ENCODE peak calls at places on chromosome 2, in nine cellular contexts. Y is cardiac muscle cell; I is CD8-positive, alpha-beta memory T cell; N is coronary artery; X is brain microvascular endothelial cell; W is hepatocyte; Q is RWPE1; Z is right cardiac atrium; U is tibial artery. F is an unnamed sample.
A peak's percentile ranks its signal among the peaks of the same experiment; 100 is the strongest.

GRCh38 chr2:218344090-218344754 is 12.4 kb upstream of the CATIP start:
- DNase-seq in Y (no peak), I (no peak), N (no peak), X (peak; percentile 10), W (no peak), Q (no peak), Z (no peak), U (no peak), F (no peak)

GRCh38 chr2:29343830-29344229 is 228.6 kb downstream of the CLIP4 start:
- DNase-seq in Y (no peak), I (no peak), N (no peak), X (no peak), W (no peak), Q (no peak), Z (no peak), U (no peak), F (no peak)

GRCh38 chr2:221517362-221518121 is 54.6 kb downstream of the EPHA4 start:
- DNase-seq in Y (peak; percentile 28), I (peak; percentile 71), N (no peak), X (peak; percentile 47), W (no peak), Q (no peak), Z (peak; percentile 25), U (no peak), F (peak; percentile 84)

GRCh38 chr2:233460726-233461431 is 105.7 kb downstream of the USP40 start:
- DNase-seq in Y (no peak), I (no peak), N (no peak), X (no peak), W (no peak), Q (no peak), Z (no peak), U (no peak), F (no peak)

GRCh38 chr2:101736233-101736632 is 38.7 kb downstream of the MAP4K4 start:
- DNase-seq in Y (no peak), I (no peak), N (no peak), X (no peak), W (no peak), Q (no peak), Z (no peak), U (no peak), F (no peak)

GRCh38 chr2:156695020-156695419 is 258.8 kb downstream of the GPD2 start:
- DNase-seq in Y (no peak), I (no peak), N (no peak), X (no peak), W (no peak), Q (no peak), Z (no peak), U (no peak), F (no peak)

GRCh38 chr2:226080323-226080722 is 680.8 kb downstream of the NYAP2 start:
- DNase-seq in Y (peak; percentile 64), I (no peak), N (no peak), X (peak; percentile 30), W (no peak), Q (no peak), Z (no peak), U (no peak), F (no peak)

GRCh38 chr2:64134813-64135212 is 9.4 kb downstream of the PELI1 start:
- DNase-seq in Y (no peak), I (no peak), N (no peak), X (no peak), W (no peak), Q (no peak), Z (no peak), U (no peak), F (no peak)

GRCh38 chr2:240564191-240564570 is 4.0 kb downstream of the DUSP28 start:
- DNase-seq in Y (no peak), I (no peak), N (peak; percentile 41), X (no peak), W (no peak), Q (no peak), Z (no peak), U (no peak), F (no peak)

DNA sequence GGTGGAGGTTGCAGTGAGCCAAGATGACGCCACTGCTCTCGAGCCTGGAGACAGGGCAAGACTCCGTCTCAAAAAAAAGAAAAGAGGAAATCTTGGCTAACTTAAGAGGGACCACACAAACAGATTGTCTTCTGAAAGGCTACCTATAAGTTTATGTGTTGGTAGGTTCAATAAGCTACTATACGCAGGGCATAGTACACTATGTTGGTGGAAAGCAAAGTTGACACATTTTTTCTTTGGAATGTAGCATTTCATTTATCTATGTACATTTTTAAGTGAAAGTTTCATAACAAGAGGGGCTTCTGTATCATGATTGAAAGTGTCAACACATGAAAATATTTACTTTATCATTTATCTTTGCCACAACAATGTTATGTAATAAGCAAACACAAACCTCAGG is 752.6 kb upstream of the ACVR2A start:
- DNase-seq in Y (no peak), I (no peak), N (no peak), X (no peak), W (no peak), Q (no peak), Z (no peak), U (no peak), F (no peak)
- H3K27ac ChIP-seq in Y (no peak overlapping the region), I (no peak overlapping the region), N (no peak overlapping the region), X (no peak overlapping the region), W (no peak overlapping the region), Q (no peak overlapping the region), Z (no peak overlapping the region), U (no peak overlapping the region), F (no peak overlapping the region)

DNA sequence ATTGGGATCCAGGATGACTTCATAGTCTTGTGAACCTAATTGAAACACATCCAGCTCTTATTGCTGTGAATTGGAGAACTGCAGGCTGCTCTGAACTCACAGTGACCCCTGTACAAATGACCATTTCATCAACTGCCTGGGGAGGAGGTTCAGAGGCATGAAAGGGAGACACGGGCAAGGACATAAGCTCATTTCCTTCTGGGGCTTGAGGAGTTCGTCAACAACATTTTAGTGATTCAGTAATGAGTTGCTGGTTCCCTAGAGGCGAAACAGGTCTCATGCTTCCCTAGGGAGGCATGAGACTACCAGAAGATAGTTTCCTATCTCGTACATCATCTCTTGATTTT is 422.6 kb downstream of the LPIN1 start:
- DNase-seq in Y (peak; percentile 86), I (no peak), N (no peak), X (peak; percentile 89), W (no peak), Q (no peak), Z (no peak), U (no peak), F (peak; percentile 44)
- H3K27ac ChIP-seq in Y (peak overlapping the region; percentile 69), I (no peak overlapping the region), N (peak overlapping the region; percentile 42), X (peak overlapping the region; percentile 91), W (peak overlapping the region; percentile 54), Q (no peak overlapping the region), Z (peak overlapping the region; percentile 51), U (peak overlapping the region; percentile 54), F (peak overlapping the region; percentile 59)

DNA sequence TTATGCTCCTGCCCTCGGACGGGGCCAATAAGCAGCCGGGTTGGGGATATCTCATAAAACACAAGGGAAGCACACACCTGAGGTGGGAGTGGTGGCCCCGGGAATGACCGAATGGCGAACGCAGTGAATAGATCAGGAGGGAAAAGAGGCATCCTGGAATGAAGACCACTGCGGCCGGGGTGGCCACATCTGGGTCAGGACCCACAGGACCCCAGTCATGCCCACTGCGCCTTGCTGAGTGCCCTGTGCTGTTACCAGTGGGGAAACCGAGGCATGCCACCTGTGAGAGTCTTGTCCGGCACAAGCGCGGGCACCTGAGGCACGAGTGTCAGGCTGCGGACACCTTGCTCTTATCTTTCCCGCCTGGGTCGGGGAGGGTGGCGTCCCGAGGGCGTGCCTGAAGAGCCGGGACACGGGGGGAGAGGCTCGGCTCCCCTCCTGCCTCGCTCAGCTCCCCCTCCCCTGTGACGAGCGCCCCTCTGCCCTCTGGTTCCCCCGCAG is 1.6 kb downstream of the PDCD1 start:
- DNase-seq in Y (no peak), I (no peak), N (no peak), X (no peak), W (no peak), Q (no peak), Z (peak; percentile 19), U (peak; percentile 61), F (peak; percentile 80)
- H3K27ac ChIP-seq in Y (no peak overlapping the region), I (peak overlapping the region; percentile 31), N (no peak overlapping the region), X (no peak overlapping the region), W (no peak overlapping the region), Q (no peak overlapping the region), Z (no peak overlapping the region), U (no peak overlapping the region), F (no peak overlapping the region)

GRCh38 chr2:173941567-173941966 is 23.6 kb downstream of the SP3 start:
- DNase-seq in Y (no peak), I (no peak), N (no peak), X (no peak), W (no peak), Q (no peak), Z (no peak), U (no peak), F (no peak)
- H3K27ac ChIP-seq in Y (no peak overlapping the region), I (no peak overlapping the region), N (no peak overlapping the region), X (no peak overlapping the region), W (no peak overlapping the region), Q (peak overlapping the region; percentile 26), Z (no peak overlapping the region), U (no peak overlapping the region), F (no peak overlapping the region)